ENCODE peak calls at places on chromosome 18, in six cellular contexts. H is HCT116, Q is A549, X is GM23338, I is K562, N is SK-N-SH. L is an unnamed sample.

GRCh38 chr18:54775686-54776085 is 52.6 kb upstream of the RAB27B start:
- DNase-seq in H (peak), Q (peak), X (peak), I (peak), N (peak), L (no peak)

GRCh38 chr18:37980556-37980955 is 415.0 kb upstream of the CELF4 start:
- DNase-seq in H (no peak), Q (no peak), X (no peak), I (no peak), N (no peak), L (no peak)

GRCh38 chr18:78448106-78448505 is 531.5 kb upstream of the SALL3 start:
- DNase-seq in H (no peak), Q (no peak), X (peak), I (no peak), N (no peak), L (no peak)

GRCh38 chr18:74665905-74666304 is 68.2 kb downstream of the ZNF407 start:
- DNase-seq in H (no peak), Q (no peak), X (no peak), I (no peak), N (no peak), L (no peak)

GRCh38 chr18:39271654-39272053 is 1706.1 kb upstream of the CELF4 start:
- DNase-seq in H (no peak), Q (no peak), X (peak), I (no peak), N (no peak), L (no peak)

GRCh38 chr18:6031442-6031841 is 136.1 kb upstream of the TMEM200C start:
- DNase-seq in H (no peak), Q (no peak), X (no peak), I (no peak), N (no peak), L (no peak)

GRCh38 chr18:73646772-73647171 is 500.9 kb downstream of the FBXO15 start:
- DNase-seq in H (no peak), Q (no peak), X (no peak), I (no peak), N (no peak), L (no peak)

GRCh38 chr18:36214811-36215210 is 27.5 kb downstream of the MOCOS start:
- DNase-seq in H (no peak), Q (no peak), X (no peak), I (no peak), N (no peak), L (no peak)

GRCh38 chr18:32301361-32301760 is 111.5 kb downstream of the MEP1B start:
- DNase-seq in H (no peak), Q (no peak), X (no peak), I (no peak), N (no peak), L (no peak)

GRCh38 chr18:48983793-48984437 is 33.1 kb upstream of the SMAD7 start:
- DNase-seq in H (no peak), Q (no peak), X (no peak), I (no peak), N (no peak), L (peak)

GRCh38 chr18:57890266-57890665 is 87.2 kb upstream of the ATP8B1 start:
- DNase-seq in H (no peak), Q (no peak), X (no peak), I (no peak), N (no peak), L (no peak)

GRCh38 chr18:46475367-46475752 is 181.7 kb downstream of the LOXHD1 start:
- DNase-seq in H (no peak), Q (no peak), X (no peak), I (no peak), N (no peak), L (no peak)

GRCh38 chr18:33277431-33277830 is 163.1 kb downstream of the CCDC178 start:
- DNase-seq in H (no peak), Q (no peak), X (no peak), I (no peak), N (no peak), L (no peak)

GRCh38 chr18:9950289-9951016 is 36.6 kb downstream of the VAPA start:
- DNase-seq in H (no peak), Q (no peak), X (no peak), I (no peak), N (no peak), L (no peak)

GRCh38 chr18:58042826-58043362 is 1.1 kb upstream of the NEDD4L start:
- DNase-seq in H (no peak), Q (no peak), X (peak), I (no peak), N (no peak), L (no peak)

GRCh38 chr18:64207818-64208217 is 58.9 kb upstream of the LINC00305 start:
- DNase-seq in H (no peak), Q (no peak), X (no peak), I (no peak), N (no peak), L (no peak)

GRCh38 chr18:39772155-39772919 is 2182.7 kb upstream of the PIK3C3 start:
- DNase-seq in H (no peak), Q (no peak), X (no peak), I (no peak), N (no peak), L (no peak)

GRCh38 chr18:74546007-74546406 is 11.7 kb downstream of the CNDP1 start:
- DNase-seq in H (no peak), Q (no peak), X (no peak), I (no peak), N (no peak), L (no peak)

GRCh38 chr18:63161728-63162195 is 157.8 kb downstream of the BCL2 start:
- DNase-seq in H (no peak), Q (peak), X (no peak), I (peak), N (no peak), L (no peak)

GRCh38 chr18:64202229-64202835 is 53.4 kb upstream of the LINC00305 start:
- DNase-seq in H (no peak), Q (no peak), X (peak), I (no peak), N (no peak), L (no peak)

GRCh38 chr18:74521068-74521725 is 13.1 kb upstream of the CNDP1 start:
- DNase-seq in H (no peak), Q (no peak), X (no peak), I (no peak), N (no peak), L (no peak)

GRCh38 chr18:41569867-41570266 is 385.2 kb upstream of the PIK3C3 start:
- DNase-seq in H (no peak), Q (no peak), X (no peak), I (no peak), N (no peak), L (no peak)

DNA sequence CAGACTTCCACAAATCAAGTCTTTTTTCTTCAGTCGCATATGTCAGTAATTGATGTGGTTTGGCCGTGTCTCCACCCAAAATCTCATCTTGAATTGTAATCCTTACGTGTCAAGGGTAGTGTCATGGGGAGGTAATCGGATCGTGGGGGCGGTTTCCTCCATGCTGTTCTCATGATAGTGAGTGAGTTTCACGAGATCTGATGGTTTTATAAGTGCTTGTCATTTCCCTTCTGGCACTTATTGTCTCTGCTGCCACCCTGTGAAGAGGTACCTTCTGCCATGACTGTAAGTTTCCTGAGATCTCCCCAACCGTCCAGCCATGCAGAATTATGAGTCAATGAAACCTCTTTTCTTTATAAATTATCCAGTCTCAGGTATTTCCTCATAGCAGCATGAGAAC is 478.8 kb downstream of the PTPRM start:
- DNase-seq in H (peak), Q (no peak), X (no peak), I (no peak), N (no peak), L (no peak)
- TF ChIP-seq REST in H (no peak), Q (no peak), X (no peak), I (no peak), N (no peak), L (no peak)

GRCh38 chr18:22307528-22307927 is 110.2 kb downstream of the CTAGE1 start:
- DNase-seq in H (no peak), Q (no peak), X (no peak), I (no peak), N (no peak), L (no peak)
- TF ChIP-seq REST in H (no peak), Q (no peak), X (no peak), I (no peak), N (no peak), L (no peak)

GRCh38 chr18:28127228-28127627 is 49.7 kb downstream of the CDH2 start:
- DNase-seq in H (no peak), Q (no peak), X (no peak), I (no peak), N (no peak), L (no peak)

GRCh38 chr18:28126768-28127167 is 50.2 kb downstream of the CDH2 start:
- DNase-seq in H (no peak), Q (no peak), X (no peak), I (no peak), N (no peak), L (no peak)

GRCh38 chr18:28124239-28125029 is 52.5 kb downstream of the CDH2 start:
- DNase-seq in H (no peak), Q (no peak), X (no peak), I (no peak), N (no peak), L (no peak)

GRCh38 chr18:28125051-28125450 is 51.9 kb downstream of the CDH2 start:
- DNase-seq in H (no peak), Q (no peak), X (no peak), I (no peak), N (no peak), L (no peak)

DNA sequence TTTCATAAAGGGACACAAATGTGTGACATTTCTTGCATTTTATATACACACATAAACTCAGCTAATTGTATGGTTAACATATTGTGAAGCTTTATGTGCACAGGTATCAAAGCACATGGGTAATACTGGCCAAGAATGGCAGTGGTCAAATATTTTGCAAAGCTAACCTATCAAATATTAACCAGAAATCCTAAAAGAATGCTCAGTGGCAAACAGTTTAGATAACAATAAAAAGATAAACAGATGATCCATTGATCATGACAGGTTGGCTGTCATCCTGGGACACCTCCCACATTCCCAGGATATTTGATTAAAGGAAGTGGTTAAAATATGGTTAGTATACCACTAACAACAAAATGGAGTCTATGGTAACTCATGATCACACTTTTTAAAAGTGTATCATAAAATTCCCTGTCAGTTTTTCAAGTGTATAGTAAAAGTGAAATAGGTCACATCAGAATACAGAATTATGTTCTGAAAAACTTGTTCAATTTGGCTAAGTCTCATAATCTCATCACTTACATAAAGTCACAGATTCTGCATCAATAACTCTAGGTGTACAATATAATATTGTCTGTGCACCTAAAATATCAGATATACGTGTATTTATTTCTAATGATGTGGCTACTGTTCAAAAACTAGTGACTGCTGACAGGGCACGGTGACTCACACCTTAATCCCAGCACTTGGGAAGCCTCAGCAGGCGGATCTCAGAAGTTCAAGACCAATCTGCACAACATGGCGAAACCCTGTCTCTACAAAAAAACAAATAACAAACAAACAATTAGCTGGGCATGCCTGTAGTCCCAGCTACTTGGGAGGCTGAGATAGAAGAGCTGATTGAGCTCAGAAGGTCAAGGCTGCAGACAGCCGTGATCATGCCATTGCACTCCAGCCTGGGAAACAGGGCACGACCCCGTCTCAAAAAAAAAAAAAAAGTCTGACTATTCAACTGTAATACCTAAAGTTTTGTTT is 48.9 kb downstream of the CDH2 start:
- DNase-seq in H (no peak), Q (peak), X (no peak), I (no peak), N (no peak), L (no peak)
- TF ChIP-seq REST in H (no peak), Q (no peak), X (no peak), I (no peak), N (no peak), L (no peak)

DNA sequence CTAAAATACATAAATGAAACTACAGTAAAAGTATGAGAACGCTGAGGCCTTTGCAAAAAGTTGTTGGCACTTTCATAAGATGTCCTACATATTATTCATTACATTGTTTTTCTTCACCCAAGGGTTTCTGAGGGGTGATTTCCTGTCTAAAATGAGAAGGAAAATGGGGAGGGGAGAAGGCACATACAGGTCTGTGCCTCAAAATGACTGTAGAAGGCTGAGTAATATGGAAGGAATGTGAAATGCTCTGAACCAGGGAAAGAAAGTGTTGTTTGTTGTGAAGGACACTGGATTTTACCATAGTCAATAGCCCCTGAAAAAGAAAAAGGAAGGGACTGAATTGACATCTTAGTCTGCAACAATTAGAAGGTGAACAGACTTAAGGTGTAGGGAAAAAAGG is 99.5 kb upstream of the RNF152 start:
- DNase-seq in H (peak), Q (no peak), X (no peak), I (no peak), N (no peak), L (no peak)
- TF ChIP-seq REST in H (no peak), Q (no peak), X (no peak), I (no peak), N (no peak), L (no peak)

GRCh38 chr18:59547691-59548182 is 149.5 kb downstream of the CCBE1 start:
- DNase-seq in H (no peak), Q (no peak), X (peak), I (peak), N (no peak), L (no peak)
- TF ChIP-seq REST in H (no peak), Q (no peak), X (no peak), I (no peak), N (no peak), L (no peak)

GRCh38 chr18:12283666-12284065 is 24.4 kb upstream of the TUBB6 start:
- DNase-seq in H (no peak), Q (no peak), X (no peak), I (peak), N (peak), L (no peak)
- TF ChIP-seq REST in H (no peak), Q (no peak), X (no peak), I (no peak), N (no peak), L (no peak)

L was measured in HL-60.